ENCODE peak calls at places on chromosomes 6 and 20, in four cellular contexts. One of them, this sample, is unnamed.
A peak's percentile ranks its signal among the peaks of the same experiment; 100 is the strongest.

GRCh38 chr6:91462236-91462635 is 875.4 kb upstream of the MAP3K7 start:
- DNase-seq in IMR-90: peak; percentile 75
- DNase-seq in H9: no peak
- DNase-seq in H1: no peak
- DNase-seq in this sample: no peak

GRCh38 chr6:90103056-90103793 is 193.4 kb downstream of the BACH2 start:
- DNase-seq in IMR-90: no peak
- DNase-seq in H9: no peak
- DNase-seq in H1: no peak
- DNase-seq in this sample: no peak

GRCh38 chr6:106536357-106536756 is 92.9 kb downstream of the RTN4IP1 start:
- DNase-seq in IMR-90: peak; percentile 54
- DNase-seq in H9: no peak
- DNase-seq in H1: no peak
- DNase-seq in this sample: no peak

GRCh38 chr20:4227085-4227821 is 211.9 kb upstream of the RNF24 start:
- DNase-seq in IMR-90: peak; percentile 73
- DNase-seq in H9: peak; percentile 80
- DNase-seq in H1: no peak
- DNase-seq in this sample: peak; percentile 73

GRCh38 chr6:4910060-4910746 is 93.6 kb downstream of the RPP40 start:
- DNase-seq in IMR-90: no peak
- DNase-seq in H9: no peak
- DNase-seq in H1: no peak
- DNase-seq in this sample: no peak

GRCh38 chr6:112308476-112308875 is 38.7 kb upstream of the RFPL4B start:
- DNase-seq in IMR-90: no peak
- DNase-seq in H9: no peak
- DNase-seq in H1: no peak
- DNase-seq in this sample: no peak

GRCh38 chr6:150297327-150298028 is 71.3 kb upstream of the IYD start:
- DNase-seq in IMR-90: no peak
- DNase-seq in H9: no peak
- DNase-seq in H1: no peak
- DNase-seq in this sample: no peak

GRCh38 chr6:144482142-144482541 is 197.0 kb downstream of the UTRN start:
- DNase-seq in IMR-90: peak; percentile 81
- DNase-seq in H9: peak; percentile 71
- DNase-seq in H1: peak; percentile 43
- DNase-seq in this sample: peak; percentile 84

GRCh38 chr6:105767541-105767940 is 318.6 kb upstream of the PRDM1 start:
- DNase-seq in IMR-90: no peak
- DNase-seq in H9: no peak
- DNase-seq in H1: no peak
- DNase-seq in this sample: no peak

GRCh38 chr6:34520645-34521462 is 35.3 kb downstream of the SPDEF start:
- DNase-seq in IMR-90: no peak
- DNase-seq in H9: no peak
- DNase-seq in H1: no peak
- DNase-seq in this sample: no peak

GRCh38 chr6:167559675-167560479 is 235.0 kb downstream of the TTLL2 start:
- DNase-seq in IMR-90: no peak
- DNase-seq in H9: no peak
- DNase-seq in H1: no peak
- DNase-seq in this sample: no peak

GRCh38 chr6:18632670-18633410 is 245.7 kb downstream of the RNF144B start:
- DNase-seq in IMR-90: peak; percentile 7
- DNase-seq in H9: no peak
- DNase-seq in H1: no peak
- DNase-seq in this sample: peak; percentile 14

GRCh38 chr6:117446851-117447250 is 21.1 kb upstream of the ROS1 start:
- DNase-seq in IMR-90: no peak
- DNase-seq in H9: no peak
- DNase-seq in H1: no peak
- DNase-seq in this sample: no peak

GRCh38 chr6:44668976-44669934 is 281.7 kb downstream of the CDC5L start:
- DNase-seq in IMR-90: no peak
- DNase-seq in H9: peak; percentile 6
- DNase-seq in H1: no peak
- DNase-seq in this sample: no peak

DNA sequence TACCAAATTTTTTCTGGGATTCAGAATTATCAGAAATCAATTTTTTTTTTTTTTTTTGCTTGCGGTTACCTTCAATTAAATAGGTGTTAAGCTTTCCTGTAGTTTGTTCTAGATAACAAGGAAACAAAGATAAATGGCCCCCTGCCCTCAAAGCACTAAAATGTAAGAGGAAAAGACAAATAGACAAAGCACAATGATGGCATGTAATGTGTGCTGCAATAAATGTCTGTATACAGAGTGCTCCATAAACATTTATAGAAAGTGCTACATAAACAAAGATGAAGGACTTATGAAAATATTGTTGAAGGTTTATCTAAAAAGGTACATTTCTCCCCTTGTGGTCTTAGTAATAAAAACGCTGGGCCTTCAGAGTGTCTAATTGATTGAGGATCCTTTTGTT is 384.6 kb downstream of the PKHD1 start:
- DNase-seq in IMR-90: no peak
- DNase-seq in H9: no peak
- DNase-seq in H1: no peak
- DNase-seq in this sample: no peak
- H4K5ac ChIP-seq in IMR-90: no peak overlapping the region
- H4K5ac ChIP-seq in H9: no peak overlapping the region
- H4K5ac ChIP-seq in H1: no peak overlapping the region
- H4K5ac ChIP-seq in this sample: no peak overlapping the region

DNA sequence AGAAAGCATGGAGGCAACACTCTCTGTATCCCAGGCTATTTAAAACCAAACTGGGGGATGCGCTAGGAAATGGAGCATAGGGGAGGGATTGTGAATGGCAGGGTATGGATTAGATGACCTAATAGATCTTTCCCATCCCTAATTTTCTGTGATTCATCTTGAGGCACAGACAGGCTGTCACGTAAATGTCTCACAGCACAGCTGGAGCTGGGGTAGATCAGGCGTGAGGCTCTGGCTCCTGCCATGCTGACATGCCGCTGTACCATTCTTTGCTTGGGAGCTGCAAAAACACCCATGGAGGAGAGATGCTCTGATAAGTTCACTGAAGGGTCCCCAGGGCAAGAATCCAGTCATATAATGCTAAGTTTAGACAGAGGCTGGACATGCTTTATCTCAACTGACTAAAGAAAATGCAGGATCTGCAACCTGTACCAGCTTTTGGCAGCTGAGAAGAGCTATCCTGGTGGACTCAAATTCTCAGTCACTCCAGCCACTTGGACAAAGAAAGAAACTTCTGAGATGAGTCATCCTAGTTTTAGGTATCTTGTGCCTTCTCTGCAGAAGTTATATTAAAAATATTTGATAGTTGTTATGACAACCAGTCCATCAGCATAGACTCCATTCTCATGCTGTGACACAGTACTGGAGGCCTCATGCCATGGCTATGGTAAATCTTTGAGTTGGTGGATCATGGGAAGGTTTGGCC is 185.1 kb upstream of the RAB32 start:
- DNase-seq in IMR-90: no peak
- DNase-seq in H9: no peak
- DNase-seq in H1: no peak
- DNase-seq in this sample: peak; percentile 45
- H3K27ac ChIP-seq in IMR-90: no peak overlapping the region
- H3K27ac ChIP-seq in H9: no peak overlapping the region
- H3K27ac ChIP-seq in H1: no peak overlapping the region
- H3K27ac ChIP-seq in this sample: no peak overlapping the region

GRCh38 chr20:49701916-49702315 is 11.8 kb downstream of the B4GALT5 start:
- DNase-seq in IMR-90: no peak
- DNase-seq in H9: no peak
- DNase-seq in H1: no peak
- DNase-seq in this sample: no peak

GRCh38 chr20:49701313-49701731 is 12.4 kb downstream of the B4GALT5 start:
- DNase-seq in IMR-90: peak; percentile 43
- DNase-seq in H9: no peak
- DNase-seq in H1: no peak
- DNase-seq in this sample: no peak

GRCh38 chr20:49699200-49699992 is 14.3 kb downstream of the B4GALT5 start:
- DNase-seq in IMR-90: peak; percentile 67
- DNase-seq in H9: no peak
- DNase-seq in H1: no peak
- DNase-seq in this sample: no peak

GRCh38 chr20:49698477-49698876 is 15.2 kb downstream of the B4GALT5 start:
- DNase-seq in IMR-90: no peak
- DNase-seq in H9: no peak
- DNase-seq in H1: no peak
- DNase-seq in this sample: no peak

GRCh38 chr20:49700411-49701185 is 13.1 kb downstream of the B4GALT5 start:
- DNase-seq in IMR-90: peak; percentile 81
- DNase-seq in H9: no peak
- DNase-seq in H1: no peak
- DNase-seq in this sample: no peak
- H4K8ac ChIP-seq in IMR-90: peak overlapping the region; percentile 76
- H4K8ac ChIP-seq in H9: no peak overlapping the region
- H4K8ac ChIP-seq in H1: no peak overlapping the region
- H4K8ac ChIP-seq in this sample: peak overlapping the region; percentile 28

DNA sequence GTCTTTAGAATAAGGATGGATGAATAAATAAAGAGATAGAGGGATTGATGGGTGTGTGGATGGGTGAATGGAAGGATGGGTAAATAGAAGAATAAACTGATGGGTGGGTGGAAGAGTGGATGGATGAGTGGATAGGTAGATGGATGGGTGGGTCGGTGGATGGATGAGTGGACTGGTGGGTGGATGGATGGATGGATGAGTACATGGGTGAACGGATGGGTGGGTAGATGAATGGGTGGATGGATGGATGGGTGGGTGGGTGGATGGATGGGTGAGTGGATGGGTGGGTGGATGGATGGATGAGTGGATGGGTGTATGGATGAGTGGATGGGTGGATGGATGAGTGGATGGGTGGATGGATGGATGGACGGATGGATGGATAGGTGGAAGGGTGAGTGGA is 65.7 kb upstream of the FOXC1 start:
- DNase-seq in IMR-90: no peak
- DNase-seq in H9: no peak
- DNase-seq in H1: no peak
- DNase-seq in this sample: no peak
- H4K5ac ChIP-seq in IMR-90: no peak overlapping the region
- H4K5ac ChIP-seq in H9: no peak overlapping the region
- H4K5ac ChIP-seq in H1: no peak overlapping the region
- H4K5ac ChIP-seq in this sample: no peak overlapping the region

DNA sequence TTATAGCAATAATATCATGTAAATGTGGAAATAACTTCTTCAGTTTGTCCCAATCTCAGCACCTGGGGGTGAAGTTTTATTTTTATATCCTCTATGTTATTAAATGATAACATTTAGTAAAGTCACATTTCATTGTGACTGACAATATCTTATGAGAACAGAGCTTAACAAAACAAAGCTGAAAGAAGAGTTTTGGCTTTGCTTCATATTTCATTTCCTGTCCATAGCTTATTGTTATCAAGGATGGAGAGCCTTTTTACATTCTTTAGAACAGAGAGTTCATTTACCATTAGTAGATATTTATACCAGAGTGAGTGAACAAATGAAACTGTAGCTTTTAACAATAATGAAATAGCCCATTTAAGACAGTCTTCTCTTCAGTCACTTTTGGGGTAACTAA is 231.9 kb upstream of the SGK1 start:
- DNase-seq in IMR-90: no peak
- DNase-seq in H9: no peak
- DNase-seq in H1: no peak
- DNase-seq in this sample: no peak
- H3K27ac ChIP-seq in IMR-90: no peak overlapping the region
- H3K27ac ChIP-seq in H9: no peak overlapping the region
- H3K27ac ChIP-seq in H1: no peak overlapping the region
- H3K27ac ChIP-seq in this sample: no peak overlapping the region

GRCh38 chr6:12845224-12846004 is 128.8 kb downstream of the PHACTR1 start:
- DNase-seq in IMR-90: no peak
- DNase-seq in H9: no peak
- DNase-seq in H1: no peak
- DNase-seq in this sample: no peak

GRCh38 chr6:12841619-12842018 is 125.1 kb downstream of the PHACTR1 start:
- DNase-seq in IMR-90: no peak
- DNase-seq in H9: no peak
- DNase-seq in H1: no peak
- DNase-seq in this sample: no peak

GRCh38 chr6:12842126-12842525 is 125.6 kb downstream of the PHACTR1 start:
- DNase-seq in IMR-90: no peak
- DNase-seq in H9: no peak
- DNase-seq in H1: no peak
- DNase-seq in this sample: no peak

GRCh38 chr6:12842658-12843057 is 126.1 kb downstream of the PHACTR1 start:
- DNase-seq in IMR-90: no peak
- DNase-seq in H9: no peak
- DNase-seq in H1: no peak
- DNase-seq in this sample: no peak

DNA sequence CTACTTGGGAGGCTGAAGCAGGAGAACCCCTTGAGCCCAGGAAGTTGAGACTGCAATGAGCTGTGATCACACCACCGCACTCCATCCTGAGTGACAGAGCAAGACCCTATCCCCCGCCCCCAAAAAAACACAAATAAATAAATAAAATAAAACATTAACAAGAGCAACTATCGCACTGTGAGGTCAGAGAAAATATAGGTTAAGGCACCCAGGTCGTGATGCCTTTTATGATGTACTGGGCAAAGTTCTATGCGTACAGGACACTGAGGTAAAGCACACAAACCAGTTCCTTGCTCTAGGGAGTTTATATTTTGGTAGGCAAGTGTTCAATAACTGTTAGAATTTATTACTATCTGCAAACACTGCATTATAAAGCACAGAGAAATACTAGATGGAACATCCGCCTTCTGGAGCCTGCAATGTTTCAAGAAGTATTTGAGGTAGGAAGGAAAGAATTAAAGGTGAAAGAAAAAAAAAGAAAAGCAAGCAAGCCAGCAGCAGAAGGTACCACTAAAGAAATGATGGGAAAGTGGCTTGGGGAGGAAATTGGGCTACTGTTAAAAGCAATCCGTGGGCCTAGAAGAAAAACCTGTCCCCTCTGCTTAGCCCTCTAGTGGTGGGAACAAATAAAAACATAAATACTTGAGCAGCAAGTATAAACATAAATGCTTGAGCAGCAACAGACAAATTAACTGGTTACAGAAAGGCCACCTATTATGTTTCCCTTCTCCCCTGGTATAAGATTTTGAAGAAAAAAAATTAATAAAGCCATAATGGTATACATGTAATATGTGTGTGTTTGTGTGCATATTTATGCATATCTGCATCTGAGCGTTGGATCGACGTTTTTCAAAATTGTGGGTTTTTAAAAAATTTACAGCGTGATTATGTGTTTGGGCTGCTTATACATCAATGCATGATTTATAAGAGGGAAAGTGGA is 128.0 kb downstream of the PHACTR1 start:
- DNase-seq in IMR-90: peak; percentile 1
- DNase-seq in H9: no peak
- DNase-seq in H1: no peak
- DNase-seq in this sample: peak; percentile 59
- H4K8ac ChIP-seq in IMR-90: no peak overlapping the region
- H4K8ac ChIP-seq in H9: no peak overlapping the region
- H4K8ac ChIP-seq in H1: no peak overlapping the region
- H4K8ac ChIP-seq in this sample: no peak overlapping the region

This sample was measured in mesendoderm.